ENCODE peak calls at places on chromosomes 3 and 15, in four cellular contexts. K, U, R and M are unnamed samples. For H3K4me1, the result is how much of the 10 kb centered on the place peaks cover.

GRCh38 chr3:109903100-109903499 is 565.8 kb upstream of the DPPA4 start:
- DNase-seq in K (no peak), U (no peak), R (no peak), M (no peak)

GRCh38 chr15:28962851-28963710 is 77.3 kb downstream of the APBA2 start:
- DNase-seq in K (no peak), U (no peak), R (no peak), M (no peak)

GRCh38 chr3:138578961-138579574 is 15.0 kb downstream of the CEP70 start:
- DNase-seq in K (no peak), U (no peak), R (no peak), M (peak)

GRCh38 chr15:45169608-45170480 is 17.9 kb downstream of the SHF start:
- DNase-seq in K (no peak), U (no peak), R (no peak), M (no peak)

GRCh38 chr3:101722394-101723173 is 1.8 kb upstream of the CEP97 start:
- DNase-seq in K (no peak), U (no peak), R (peak), M (no peak)

GRCh38 chr3:182795383-182795782 is 2.1 kb downstream of the ATP11B start:
- DNase-seq in K (no peak), U (no peak), R (no peak), M (peak)

GRCh38 chr3:20462723-20463122 is 276.7 kb upstream of the SGO1 start:
- DNase-seq in K (peak), U (no peak), R (no peak), M (no peak)

GRCh38 chr3:40055956-40056355 is 246.5 kb downstream of the MYRIP start:
- DNase-seq in K (no peak), U (no peak), R (no peak), M (no peak)

GRCh38 chr3:111691293-111691909 is 96.3 kb upstream of the ZBED2 start:
- DNase-seq in K (peak), U (peak), R (no peak), M (no peak)

GRCh38 chr15:55279746-55280351 is 9.8 kb downstream of the RAB27A start:
- DNase-seq in K (peak), U (peak), R (peak), M (peak)

DNA sequence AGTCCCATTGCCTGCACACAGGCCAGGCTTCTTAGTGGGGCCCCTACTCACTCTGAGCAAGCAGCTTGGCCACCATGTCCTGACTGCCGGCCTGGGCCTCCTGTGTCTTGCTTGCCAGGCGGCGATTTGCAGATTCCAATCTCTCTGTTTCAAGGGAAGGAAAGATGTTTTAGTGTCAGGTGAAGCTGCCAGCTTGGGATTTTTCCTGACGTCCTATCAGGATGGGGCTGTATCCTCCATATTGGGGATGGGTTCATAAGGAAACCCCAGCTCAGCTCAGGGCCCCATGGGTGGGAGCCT is 8.5 kb downstream of the AMOTL2 start:
- DNase-seq in K (no peak), U (no peak), R (no peak), M (no peak)
- H3K4me1 ChIP-seq in K (half or more), U (half or more), R (under half), M (under half)

GRCh38 chr3:89762360-89762759 is 654.9 kb downstream of the EPHA3 start:
- DNase-seq in K (no peak), U (no peak), R (no peak), M (no peak)
- TF ChIP-seq FOS in K (no peak), U (no peak), R (no peak), M (no peak)

GRCh38 chr3:56775931-56776461 is 25.8 kb downstream of the ARHGEF3 start:
- DNase-seq in K (no peak), U (peak), R (no peak), M (no peak)
- H3K4me1 ChIP-seq in K (under half), U (under half), R (under half), M (under half)

DNA sequence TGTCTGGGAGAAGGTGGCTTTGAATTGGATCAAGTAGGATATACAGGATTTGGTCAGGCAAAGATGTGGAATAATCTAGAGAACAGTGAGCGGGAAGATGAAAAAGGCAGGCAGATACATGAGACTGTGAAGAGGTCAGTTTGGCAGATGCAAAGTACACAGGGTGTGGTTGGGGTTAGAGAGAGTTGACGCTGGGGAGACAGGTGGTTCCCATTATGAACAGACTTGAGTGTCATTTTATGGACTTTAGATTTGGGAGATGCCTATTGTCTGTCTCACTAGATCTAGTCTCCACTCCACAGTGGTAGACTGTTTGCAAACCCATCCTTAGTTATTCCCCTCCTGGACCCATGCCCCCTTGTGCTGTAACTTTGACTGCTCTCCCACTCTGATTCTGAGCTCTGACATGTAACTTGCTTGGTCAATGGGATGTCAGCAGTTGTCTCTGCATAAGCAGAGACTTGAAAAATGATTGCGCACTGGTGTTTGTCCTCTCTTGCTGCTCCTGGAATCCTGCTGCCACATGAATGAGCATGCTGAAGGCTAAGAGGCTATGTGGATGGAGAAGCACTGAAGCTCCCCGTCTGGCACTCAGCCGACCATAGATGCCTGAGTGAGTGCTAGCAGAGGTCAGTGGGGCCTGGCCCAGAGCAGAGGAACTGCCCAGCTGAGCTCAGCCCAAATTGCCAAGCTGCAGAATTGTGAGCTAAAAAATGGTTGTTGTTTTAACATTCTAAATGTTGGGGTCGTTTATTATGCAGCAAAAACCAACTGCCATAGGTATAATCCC is 88.2 kb downstream of the FAM43A start:
- DNase-seq in K (no peak), U (no peak), R (no peak), M (no peak)
- TF ChIP-seq FOS in K (no peak), U (no peak), R (no peak), M (no peak)

GRCh38 chr15:83287541-83288027 is 3.1 kb upstream of the BNC1 start:
- DNase-seq in K (peak), U (peak), R (no peak), M (no peak)

GRCh38 chr15:83290236-83290635 is 5.8 kb upstream of the BNC1 start:
- DNase-seq in K (no peak), U (no peak), R (no peak), M (peak)

GRCh38 chr15:83288381-83288801 is 3.9 kb upstream of the BNC1 start:
- DNase-seq in K (no peak), U (no peak), R (no peak), M (no peak)

GRCh38 chr15:83285979-83286553 is 1.6 kb upstream of the BNC1 start:
- DNase-seq in K (peak), U (peak), R (no peak), M (no peak)

DNA sequence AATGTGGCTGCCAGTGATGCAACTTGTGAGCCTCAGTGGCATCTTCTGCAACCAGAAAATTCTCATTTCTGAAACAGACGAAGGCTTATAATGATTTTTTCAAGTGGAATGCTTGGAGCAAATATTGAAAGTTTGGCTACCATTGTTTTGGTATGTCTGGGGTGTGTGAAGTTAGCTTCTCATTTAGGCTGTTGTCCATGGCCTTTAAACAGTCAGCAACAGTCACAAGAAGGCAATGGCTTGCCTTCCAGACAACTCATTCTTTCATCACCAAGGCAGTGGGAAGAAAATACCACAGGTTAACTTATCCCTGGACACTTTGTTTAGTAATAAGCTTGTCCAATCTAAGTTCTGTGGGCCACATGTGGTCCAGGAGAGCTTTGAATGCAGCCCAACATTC is 4.7 kb upstream of the BNC1 start:
- DNase-seq in K (no peak), U (peak), R (no peak), M (no peak)
- H3K4me1 ChIP-seq in K (under half), U (under half), R (under half), M (under half)

DNA sequence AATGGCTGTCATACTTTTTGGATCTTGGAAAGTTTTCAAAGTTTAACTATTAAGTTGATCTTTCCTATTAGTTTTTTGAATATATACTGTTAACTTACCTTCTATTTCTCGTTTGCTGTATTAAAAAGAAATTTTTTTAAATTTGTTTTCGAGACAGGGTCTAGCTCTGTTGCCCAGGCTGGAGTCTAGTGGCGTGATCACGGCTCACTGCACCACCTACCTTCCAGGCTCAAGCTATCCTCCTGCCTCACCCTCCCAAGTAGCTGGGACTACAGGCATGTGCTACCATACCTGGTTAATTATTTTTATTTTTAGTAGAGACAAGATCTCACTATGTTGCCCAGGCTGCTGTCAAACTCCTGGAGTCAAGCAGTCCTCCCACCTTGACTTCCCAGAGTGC is 4.6 kb downstream of the KNL1 start:
- DNase-seq in K (no peak), U (no peak), R (no peak), M (no peak)
- TF ChIP-seq FOS in K (no peak), U (no peak), R (no peak), M (no peak)

GRCh38 chr15:75208501-75209288 is 7.0 kb downstream of the C15orf39 start:
- DNase-seq in K (no peak), U (no peak), R (no peak), M (no peak)
- H3K4me1 ChIP-seq in K (under half), U (under half), R (under half), M (under half)

GRCh38 chr3:53196575-53197407 is 35.8 kb downstream of the PRKCD start:
- DNase-seq in K (peak), U (peak), R (peak), M (peak)
- TF ChIP-seq FOS in K (no peak), U (no peak), R (no peak), M (no peak)